ENCODE peak calls at places on chromosome 2, in four cellular contexts. One of them, this sample, is unnamed.

GRCh38 chr2:62196278-62196901 is 475 bp downstream of the B3GNT2 start:
- DNase-seq in MM.1S: peak; percentile 26
- DNase-seq in osteocyte: peak; percentile 86
- DNase-seq in esophagus squamous epithelium: no peak
- DNase-seq in this sample: peak; percentile 59

GRCh38 chr2:16216555-16216938 is 276.2 kb downstream of the MYCN start:
- DNase-seq in MM.1S: no peak
- DNase-seq in osteocyte: no peak
- DNase-seq in esophagus squamous epithelium: no peak
- DNase-seq in this sample: no peak

GRCh38 chr2:238964544-238965113 is 116.7 kb downstream of the TWIST2 start:
- DNase-seq in MM.1S: no peak
- DNase-seq in osteocyte: peak; percentile 69
- DNase-seq in esophagus squamous epithelium: no peak
- DNase-seq in this sample: no peak

GRCh38 chr2:36352711-36353110 is 2.9 kb upstream of the CRIM1 start:
- DNase-seq in MM.1S: no peak
- DNase-seq in osteocyte: no peak
- DNase-seq in esophagus squamous epithelium: no peak
- DNase-seq in this sample: no peak

GRCh38 chr2:109435066-109435690 is 178.6 kb downstream of the SEPTIN10 start:
- DNase-seq in MM.1S: no peak
- DNase-seq in osteocyte: no peak
- DNase-seq in esophagus squamous epithelium: no peak
- DNase-seq in this sample: no peak

GRCh38 chr2:240687741-240688562 is 3.7 kb upstream of the AQP12A start:
- DNase-seq in MM.1S: no peak
- DNase-seq in osteocyte: no peak
- DNase-seq in esophagus squamous epithelium: no peak
- DNase-seq in this sample: no peak

GRCh38 chr2:145253492-145253891 is 733.6 kb upstream of the ZEB2 start:
- DNase-seq in MM.1S: no peak
- DNase-seq in osteocyte: no peak
- DNase-seq in esophagus squamous epithelium: no peak
- DNase-seq in this sample: no peak

GRCh38 chr2:160977854-160978253 is 182.4 kb upstream of the TANK start:
- DNase-seq in MM.1S: no peak
- DNase-seq in osteocyte: no peak
- DNase-seq in esophagus squamous epithelium: no peak
- DNase-seq in this sample: no peak

GRCh38 chr2:230909841-230910545 is 15.0 kb downstream of the GPR55 start:
- DNase-seq in MM.1S: no peak
- DNase-seq in osteocyte: no peak
- DNase-seq in esophagus squamous epithelium: no peak
- DNase-seq in this sample: no peak

GRCh38 chr2:165804719-165805118 is 10.7 kb upstream of the GALNT3 start:
- DNase-seq in MM.1S: no peak
- DNase-seq in osteocyte: no peak
- DNase-seq in esophagus squamous epithelium: no peak
- DNase-seq in this sample: no peak

GRCh38 chr2:164589522-164589921 is 31.8 kb downstream of the GRB14 start:
- DNase-seq in MM.1S: no peak
- DNase-seq in osteocyte: no peak
- DNase-seq in esophagus squamous epithelium: no peak
- DNase-seq in this sample: no peak

GRCh38 chr2:69667805-69668382 is 24.4 kb upstream of the AAK1 start:
- DNase-seq in MM.1S: no peak
- DNase-seq in osteocyte: no peak
- DNase-seq in esophagus squamous epithelium: no peak
- DNase-seq in this sample: no peak

GRCh38 chr2:30971291-30972025 is 164.2 kb upstream of the CAPN13 start:
- DNase-seq in MM.1S: no peak
- DNase-seq in osteocyte: no peak
- DNase-seq in esophagus squamous epithelium: no peak
- DNase-seq in this sample: no peak

GRCh38 chr2:200288670-200289429 is 17.6 kb upstream of the SPATS2L start:
- DNase-seq in MM.1S: no peak
- DNase-seq in osteocyte: no peak
- DNase-seq in esophagus squamous epithelium: no peak
- DNase-seq in this sample: no peak

GRCh38 chr2:150872919-150873772 is 385.7 kb upstream of the RND3 start:
- DNase-seq in MM.1S: no peak
- DNase-seq in osteocyte: no peak
- DNase-seq in esophagus squamous epithelium: no peak
- DNase-seq in this sample: no peak

GRCh38 chr2:195666113-195666712 is 9.2 kb downstream of the SLC39A10 start:
- DNase-seq in MM.1S: no peak
- DNase-seq in osteocyte: no peak
- DNase-seq in esophagus squamous epithelium: no peak
- DNase-seq in this sample: no peak

GRCh38 chr2:239365071-239365781 is 35.6 kb downstream of the HDAC4 start:
- DNase-seq in MM.1S: no peak
- DNase-seq in osteocyte: no peak
- DNase-seq in esophagus squamous epithelium: no peak
- DNase-seq in this sample: no peak

GRCh38 chr2:27316655-27317412 is 6.1 kb downstream of the MPV17 start:
- DNase-seq in MM.1S: no peak
- DNase-seq in osteocyte: no peak
- DNase-seq in esophagus squamous epithelium: no peak
- DNase-seq in this sample: no peak

GRCh38 chr2:216142540-216142939 is 33.4 kb downstream of the XRCC5 start:
- DNase-seq in MM.1S: no peak
- DNase-seq in osteocyte: no peak
- DNase-seq in esophagus squamous epithelium: no peak
- DNase-seq in this sample: peak; percentile 74

GRCh38 chr2:149652925-149653324 is 65.3 kb upstream of the MMADHC start:
- DNase-seq in MM.1S: no peak
- DNase-seq in osteocyte: no peak
- DNase-seq in esophagus squamous epithelium: no peak
- DNase-seq in this sample: no peak

GRCh38 chr2:84395819-84396218 is 63.3 kb downstream of the SUCLG1 start:
- DNase-seq in MM.1S: no peak
- DNase-seq in osteocyte: no peak
- DNase-seq in esophagus squamous epithelium: no peak
- DNase-seq in this sample: no peak

GRCh38 chr2:24181849-24182248 is 7.0 kb downstream of the FAM228A start:
- DNase-seq in MM.1S: no peak
- DNase-seq in osteocyte: no peak
- DNase-seq in esophagus squamous epithelium: no peak
- DNase-seq in this sample: no peak

GRCh38 chr2:7517122-7517487 is 599.9 kb downstream of the RNF144A start:
- DNase-seq in MM.1S: no peak
- DNase-seq in osteocyte: no peak
- DNase-seq in esophagus squamous epithelium: no peak
- DNase-seq in this sample: no peak

GRCh38 chr2:169300617-169301530 is 61.5 kb downstream of the LRP2 start:
- DNase-seq in MM.1S: no peak
- DNase-seq in osteocyte: no peak
- DNase-seq in esophagus squamous epithelium: no peak
- DNase-seq in this sample: no peak

GRCh38 chr2:164784376-164784775 is 57.2 kb downstream of the COBLL1 start:
- DNase-seq in MM.1S: no peak
- DNase-seq in osteocyte: no peak
- DNase-seq in esophagus squamous epithelium: no peak
- DNase-seq in this sample: no peak

GRCh38 chr2:2573658-2574293 is 242.7 kb upstream of the MYT1L start:
- DNase-seq in MM.1S: no peak
- DNase-seq in osteocyte: peak; percentile 46
- DNase-seq in esophagus squamous epithelium: no peak
- DNase-seq in this sample: no peak

GRCh38 chr2:237866119-237866621 is 6.7 kb downstream of the RAMP1 start:
- DNase-seq in MM.1S: no peak
- DNase-seq in osteocyte: peak; percentile 64
- DNase-seq in esophagus squamous epithelium: no peak
- DNase-seq in this sample: no peak

GRCh38 chr2:219286436-219287115 is 7.4 kb downstream of the DNAJB2 start:
- DNase-seq in MM.1S: no peak
- DNase-seq in osteocyte: no peak
- DNase-seq in esophagus squamous epithelium: no peak
- DNase-seq in this sample: peak; percentile 15

GRCh38 chr2:218897394-218898108 is 16.9 kb downstream of the WNT10A start:
- DNase-seq in MM.1S: peak; percentile 27
- DNase-seq in osteocyte: no peak
- DNase-seq in esophagus squamous epithelium: no peak
- DNase-seq in this sample: no peak

GRCh38 chr2:139905624-139906023 is 1125.4 kb upstream of the NXPH2 start:
- DNase-seq in MM.1S: no peak
- DNase-seq in osteocyte: no peak
- DNase-seq in esophagus squamous epithelium: no peak
- DNase-seq in this sample: no peak

GRCh38 chr2:36539631-36540030 is 58.3 kb downstream of the FEZ2 start:
- DNase-seq in MM.1S: peak; percentile 71
- DNase-seq in osteocyte: no peak
- DNase-seq in esophagus squamous epithelium: no peak
- DNase-seq in this sample: peak; percentile 27

GRCh38 chr2:220966636-220967035 is 605.5 kb downstream of the EPHA4 start:
- DNase-seq in MM.1S: no peak
- DNase-seq in osteocyte: no peak
- DNase-seq in esophagus squamous epithelium: no peak
- DNase-seq in this sample: no peak

GRCh38 chr2:20452551-20452950 is 5.7 kb downstream of the RHOB start:
- DNase-seq in MM.1S: no peak
- DNase-seq in osteocyte: no peak
- DNase-seq in esophagus squamous epithelium: no peak
- DNase-seq in this sample: no peak
- TF ChIP-seq CTCF in MM.1S: no peak
- TF ChIP-seq CTCF in osteocyte: peak; percentile 43
- TF ChIP-seq CTCF in esophagus squamous epithelium: peak; percentile 5
- TF ChIP-seq CTCF in this sample: no peak

DNA sequence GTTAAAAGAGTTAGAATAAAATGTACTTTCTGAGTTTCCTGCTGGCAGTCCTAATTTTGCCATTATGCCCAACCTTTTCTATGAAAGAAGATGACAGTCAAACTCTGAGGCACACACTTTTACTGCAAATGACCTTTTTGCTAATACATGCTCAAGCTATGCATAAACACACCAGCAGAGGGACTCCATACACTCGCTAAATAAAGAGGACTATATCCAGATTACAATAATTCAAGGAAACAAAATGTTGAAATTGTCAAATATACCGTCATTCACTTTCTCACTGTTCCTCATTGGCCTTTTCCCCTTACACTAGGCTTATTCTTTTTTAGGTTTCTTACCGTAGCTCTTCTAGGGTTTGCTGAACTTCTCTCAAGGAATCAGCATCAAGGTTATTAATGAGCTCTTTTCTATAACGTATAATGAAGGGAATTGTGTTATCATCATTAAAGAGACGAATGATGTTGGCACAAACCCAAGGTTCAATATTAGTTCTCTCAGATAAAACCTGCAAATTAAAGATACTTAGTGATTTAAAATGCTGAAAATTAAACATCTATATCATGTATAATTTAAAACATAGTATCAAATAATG is 25.7 kb downstream of the SRBD1 start:
- DNase-seq in MM.1S: peak; percentile 53
- DNase-seq in osteocyte: no peak
- DNase-seq in esophagus squamous epithelium: no peak
- DNase-seq in this sample: peak; percentile 22
- TF ChIP-seq CTCF in MM.1S: peak; percentile 71
- TF ChIP-seq CTCF in osteocyte: peak; percentile 69
- TF ChIP-seq CTCF in esophagus squamous epithelium: peak; percentile 55
- TF ChIP-seq CTCF in this sample: peak; percentile 53

GRCh38 chr2:46490521-46491141 is 11.3 kb downstream of the TMEM247 start:
- DNase-seq in MM.1S: no peak
- DNase-seq in osteocyte: peak; percentile 38
- DNase-seq in esophagus squamous epithelium: no peak
- DNase-seq in this sample: peak; percentile 70
- TF ChIP-seq CTCF in MM.1S: no peak
- TF ChIP-seq CTCF in osteocyte: no peak
- TF ChIP-seq CTCF in esophagus squamous epithelium: no peak
- TF ChIP-seq CTCF in this sample: no peak

DNA sequence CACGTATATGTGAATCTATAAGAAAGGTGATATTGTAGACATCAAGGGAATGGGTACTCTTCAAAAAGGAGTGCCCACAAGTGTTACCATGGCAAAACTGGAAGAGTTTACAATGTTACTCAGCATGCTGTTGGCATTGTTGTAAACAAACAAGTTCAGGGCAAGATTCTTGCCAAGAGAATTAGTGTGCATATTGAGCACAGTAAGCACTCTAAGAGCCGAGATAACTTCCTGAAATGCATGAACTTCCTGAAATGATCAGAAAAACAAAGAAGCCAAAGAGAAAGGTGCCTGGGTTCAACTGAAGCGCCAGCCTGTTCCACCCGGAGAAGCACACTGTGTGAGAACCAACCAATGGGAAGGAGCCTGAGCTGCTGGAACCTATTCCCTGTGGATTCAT is 101.0 kb downstream of the HS6ST1 start:
- DNase-seq in MM.1S: no peak
- DNase-seq in osteocyte: no peak
- DNase-seq in esophagus squamous epithelium: no peak
- DNase-seq in this sample: no peak
- TF ChIP-seq CTCF in MM.1S: no peak
- TF ChIP-seq CTCF in osteocyte: no peak
- TF ChIP-seq CTCF in esophagus squamous epithelium: no peak
- TF ChIP-seq CTCF in this sample: no peak

GRCh38 chr2:155151945-155152344 is 453.4 kb downstream of the KCNJ3 start:
- DNase-seq in MM.1S: no peak
- DNase-seq in osteocyte: no peak
- DNase-seq in esophagus squamous epithelium: no peak
- DNase-seq in this sample: no peak
- TF ChIP-seq CTCF in MM.1S: no peak
- TF ChIP-seq CTCF in osteocyte: no peak
- TF ChIP-seq CTCF in esophagus squamous epithelium: no peak
- TF ChIP-seq CTCF in this sample: no peak

DNA sequence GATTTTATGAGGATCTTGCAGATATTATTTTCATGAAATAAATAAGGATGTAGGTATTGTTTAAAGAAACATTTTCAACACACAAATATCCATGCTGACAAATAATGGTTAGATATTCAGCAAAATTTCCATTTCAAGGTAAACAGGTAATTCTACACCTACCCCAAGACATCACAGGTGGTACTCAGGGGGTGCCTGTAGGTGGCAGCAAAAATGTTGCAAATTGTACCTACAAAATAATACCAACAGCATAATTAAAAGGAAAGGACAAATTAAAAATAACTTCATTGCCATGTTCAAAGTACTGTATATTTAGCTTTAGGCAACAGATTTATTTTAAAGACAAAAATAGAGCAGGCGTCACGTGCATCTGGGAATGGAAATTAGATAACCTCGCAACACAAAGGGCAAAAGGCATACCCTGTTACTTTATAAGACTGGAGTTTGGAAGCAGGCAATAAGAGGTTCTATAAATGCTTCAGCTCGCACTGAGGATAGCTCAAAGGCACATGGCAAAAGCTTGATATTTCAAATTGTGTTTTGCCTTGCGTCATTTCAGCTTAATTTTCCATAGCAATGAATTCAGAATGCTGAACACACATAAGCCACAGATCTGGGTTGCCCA is 630.5 kb downstream of the TDRD15 start:
- DNase-seq in MM.1S: peak; percentile 16
- DNase-seq in osteocyte: no peak
- DNase-seq in esophagus squamous epithelium: no peak
- DNase-seq in this sample: no peak
- TF ChIP-seq CTCF in MM.1S: peak; percentile 39
- TF ChIP-seq CTCF in osteocyte: no peak
- TF ChIP-seq CTCF in esophagus squamous epithelium: no peak
- TF ChIP-seq CTCF in this sample: no peak

GRCh38 chr2:5734866-5735861 is 43.0 kb downstream of the SOX11 start:
- DNase-seq in MM.1S: no peak
- DNase-seq in osteocyte: no peak
- DNase-seq in esophagus squamous epithelium: no peak
- DNase-seq in this sample: no peak
- TF ChIP-seq CTCF in MM.1S: no peak
- TF ChIP-seq CTCF in osteocyte: no peak
- TF ChIP-seq CTCF in esophagus squamous epithelium: no peak
- TF ChIP-seq CTCF in this sample: no peak

This sample was measured in GM20000.